ENCODE peak calls at places on chromosomes 13 and 19, in six cellular contexts. L, R, H, C, G and F are unnamed samples.

GRCh38 chr13:112213467-112214245 is 146.7 kb downstream of the SOX1 start:
- DNase-seq in H (no peak), L (peak; percentile 82), R (no peak), C (no peak), G (peak; percentile 53), F (peak; percentile 81)

GRCh38 chr13:80337706-80338105 is 3.2 kb downstream of the SPRY2 start:
- DNase-seq in R (no peak), C (no peak), L (no peak), G (no peak), H (no peak), F (no peak)

GRCh38 chr19:41276231-41276630 is 12.1 kb downstream of the HNRNPUL1 start:
- DNase-seq in R (no peak), H (no peak), L (no peak), G (no peak), C (no peak), F (no peak)

GRCh38 chr13:79581870-79582315 is 100.9 kb downstream of the NDFIP2 start:
- DNase-seq in G (no peak), C (no peak), H (no peak), R (no peak), L (no peak), F (no peak)

GRCh38 chr13:23323946-23324709 is 109.4 kb downstream of the SACS start:
- DNase-seq in L (no peak), H (no peak), R (no peak), G (no peak), C (no peak), F (no peak)

GRCh38 chr13:33349314-33349995 is 63.9 kb upstream of the STARD13 start:
- DNase-seq in G (peak; percentile 76), C (no peak), R (peak; percentile 52), L (peak; percentile 46), H (no peak), F (no peak)

GRCh38 chr19:43524922-43525835 is 1.8 kb downstream of the ETHE1 start:
- DNase-seq in L (peak; percentile 65), R (peak; percentile 72), C (no peak), G (peak; percentile 81), H (peak; percentile 31), F (peak; percentile 85)

GRCh38 chr13:72495681-72496080 is 231.7 kb downstream of the MZT1 start:
- DNase-seq in G (no peak), C (no peak), H (no peak), L (no peak), R (no peak), F (no peak)

GRCh38 chr13:31761951-31762350 is 22.6 kb downstream of the RXFP2 start:
- DNase-seq in H (no peak), C (no peak), L (no peak), R (no peak), G (no peak), F (no peak)

GRCh38 chr13:32409561-32410440 is 18.1 kb downstream of the N4BP2L1 start:
- DNase-seq in C (no peak), L (no peak), H (no peak), G (no peak), R (no peak), F (no peak)

GRCh38 chr19:1163283-1163933 is 10.7 kb downstream of the SBNO2 start:
- DNase-seq in L (no peak), H (no peak), G (no peak), C (no peak), R (peak; percentile 65), F (peak; percentile 85)

GRCh38 chr19:1162404-1163282 is 11.4 kb downstream of the SBNO2 start:
- DNase-seq in C (no peak), G (no peak), H (no peak), R (no peak), L (no peak), F (no peak)

GRCh38 chr19:1159864-1160595 is 14.0 kb downstream of the SBNO2 start:
- DNase-seq in L (no peak), H (no peak), C (no peak), R (no peak), G (no peak), F (no peak)

GRCh38 chr19:1163934-1164683 is 10.0 kb downstream of the SBNO2 start:
- DNase-seq in R (no peak), C (no peak), G (no peak), L (no peak), H (no peak), F (no peak)

DNA sequence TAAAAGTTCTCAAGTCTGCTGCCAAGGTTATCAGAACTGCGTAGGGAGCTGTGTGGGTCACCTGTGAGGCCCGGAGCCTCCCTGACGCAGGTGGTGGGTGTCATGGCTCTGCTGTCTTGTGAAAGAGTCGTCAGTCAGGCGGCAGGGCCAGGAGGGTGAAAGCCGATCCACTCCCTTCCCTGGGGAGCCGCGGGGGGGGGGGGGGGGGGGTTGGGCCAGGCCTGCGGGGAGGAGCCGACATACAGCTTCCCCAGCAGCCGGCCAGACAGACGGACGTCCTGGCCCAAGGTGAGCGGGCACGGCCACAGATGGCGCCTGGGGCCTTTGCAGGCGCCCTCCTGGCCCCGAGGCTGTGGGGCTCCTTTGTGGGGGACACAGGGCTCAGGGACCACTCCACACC is 12.4 kb downstream of the SBNO2 start:
- DNase-seq in R (peak; percentile 77), L (no peak), H (no peak), C (no peak), G (no peak), F (peak; percentile 88)
- H3K27ac ChIP-seq in R (no peak overlapping the region), L (no peak overlapping the region), H (no peak overlapping the region), C (peak overlapping the region; percentile 79), G (no peak overlapping the region), F (peak overlapping the region; percentile 51)

GRCh38 chr19:10850631-10851030 is 2.4 kb downstream of the C19orf38 start:
- DNase-seq in C (no peak), L (no peak), G (no peak), R (no peak), H (no peak), F (no peak)

GRCh38 chr19:10855879-10856522 is 7.8 kb downstream of the C19orf38 start:
- DNase-seq in R (no peak), H (no peak), L (peak; percentile 47), G (no peak), C (no peak), F (no peak)

GRCh38 chr19:10852098-10852800 is 4.0 kb downstream of the C19orf38 start:
- DNase-seq in L (no peak), C (no peak), R (no peak), G (no peak), H (no peak), F (no peak)

GRCh38 chr19:10854350-10855089 is 6.3 kb downstream of the C19orf38 start:
- DNase-seq in G (no peak), L (no peak), R (no peak), C (no peak), H (no peak), F (no peak)

GRCh38 chr19:10852941-10853340 is 4.7 kb downstream of the C19orf38 start:
- DNase-seq in C (no peak), H (no peak), G (no peak), R (no peak), L (no peak), F (no peak)
- TF ChIP-seq CTCF in C (no peak), H (no peak), G (no peak), R (no peak), L (no peak), F (no peak)

GRCh38 chr19:49852631-49853126 is 1.7 kb downstream of the PTOV1 start:
- DNase-seq in H (no peak), G (no peak), L (no peak), R (no peak), C (no peak), F (no peak)

GRCh38 chr19:49855277-49855675 is 4.3 kb downstream of the PTOV1 start:
- DNase-seq in H (no peak), G (no peak), C (no peak), L (no peak), R (no peak), F (no peak)

GRCh38 chr19:49855676-49856573 is 5.0 kb downstream of the PTOV1 start:
- DNase-seq in G (no peak), L (no peak), R (no peak), H (no peak), C (no peak), F (no peak)

GRCh38 chr19:49854861-49855263 is 3.9 kb downstream of the PTOV1 start:
- DNase-seq in L (no peak), H (no peak), C (no peak), G (no peak), R (no peak), F (no peak)

GRCh38 chr19:49853852-49854849 is 3.2 kb downstream of the PTOV1 start:
- DNase-seq in G (no peak), L (no peak), H (no peak), C (no peak), R (no peak), F (no peak)
- H3K27ac ChIP-seq in G (no peak overlapping the region), L (no peak overlapping the region), H (no peak overlapping the region), C (no peak overlapping the region), R (no peak overlapping the region), F (no peak overlapping the region)

GRCh38 chr19:52535831-52536800 is 8.6 kb downstream of the ZNF808 start:
- DNase-seq in H (peak; percentile 76), R (peak; percentile 87), C (peak; percentile 31), L (peak; percentile 66), G (peak; percentile 85), F (peak; percentile 89)
- TF ChIP-seq CTCF in H (peak; percentile 37), R (no peak), C (no peak), L (no peak), G (peak; percentile 17), F (peak; percentile 16)

GRCh38 chr19:14494910-14495677 is 833 bp downstream of the GIPC1 start:
- DNase-seq in R (no peak), C (no peak), G (no peak), L (no peak), H (no peak), F (no peak)
- H3K27ac ChIP-seq in R (peak overlapping the region; percentile 62), C (peak overlapping the region; percentile 94), G (peak overlapping the region; percentile 35), L (no peak overlapping the region), H (peak overlapping the region; percentile 50), F (peak overlapping the region; percentile 80)

GRCh38 chr13:107373551-107373950 is 805.6 kb upstream of the ARGLU1 start:
- DNase-seq in C (no peak), R (no peak), G (no peak), L (no peak), H (no peak), F (no peak)
- TF ChIP-seq CTCF in C (peak; percentile 18), R (peak; percentile 37), G (peak; percentile 43), L (no peak), H (peak; percentile 51), F (peak; percentile 50)

DNA sequence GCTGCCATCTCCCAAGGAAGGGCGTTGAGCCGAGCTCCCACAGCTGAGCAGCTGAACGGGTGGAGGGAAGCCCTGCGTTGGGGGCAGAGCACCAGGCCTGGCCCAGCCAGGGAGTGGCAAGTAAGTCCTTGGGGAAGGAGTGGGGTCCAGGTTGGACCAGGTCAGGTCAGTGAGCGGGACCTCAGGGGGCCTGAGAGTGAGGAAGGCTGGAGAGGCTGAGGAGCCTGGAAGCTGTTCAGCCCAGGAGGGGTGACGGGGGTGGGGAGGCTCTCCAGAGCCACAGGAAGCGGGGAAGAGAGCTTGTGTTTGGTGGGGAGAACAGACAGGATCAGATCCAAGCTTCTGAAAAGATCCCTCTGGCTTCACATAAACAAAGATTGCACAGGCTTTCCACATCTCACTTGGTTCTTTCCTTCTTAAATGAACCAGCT is 55.4 kb upstream of the ATP12A start:
- DNase-seq in R (no peak), G (no peak), L (no peak), C (no peak), H (no peak), F (no peak)
- H3K27ac ChIP-seq in R (no peak overlapping the region), G (no peak overlapping the region), L (no peak overlapping the region), C (no peak overlapping the region), H (no peak overlapping the region), F (peak overlapping the region; percentile 1)

DNA sequence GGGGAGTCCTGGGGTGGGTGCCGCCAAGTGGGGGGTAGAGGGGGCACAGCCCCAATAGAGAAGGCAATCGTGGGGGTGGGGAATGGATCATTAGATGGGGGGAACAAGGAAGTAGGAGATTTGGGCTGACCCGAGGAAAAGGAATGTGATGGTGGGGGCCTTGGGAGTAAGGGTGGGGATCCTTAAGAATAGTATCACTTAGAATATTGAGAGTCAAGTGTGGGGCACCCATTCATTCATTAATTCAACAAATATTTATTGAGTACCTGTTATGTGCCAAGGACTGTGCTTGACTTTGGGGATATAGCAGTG is 641 bp downstream of the PPP5C start:
- DNase-seq in H (no peak), L (no peak), R (no peak), G (no peak), C (no peak), F (no peak)
- TF ChIP-seq CTCF in H (peak; percentile 3), L (no peak), R (no peak), G (peak; percentile 22), C (no peak), F (no peak)